ENCODE peak calls at places on chromosomes 3 and 15, in nine cellular contexts. A is iris pigment epithelial cell; S is fibroblast of mammary gland; G is stimulated activated CD4-positive, alpha-beta T cell treated with anti-CD3 and anti-CD28 coated beads, Interleukin-15, amount 100 ng/mL, for 48 hours; Y is EL; P is central memory CD4-positive, alpha-beta T cell; C is stomach; Z is KBM-7; T is posterior cingulate gyrus. U is an unnamed sample.

GRCh38 chr3:105398407-105398806 is 31.7 kb downstream of the ALCAM start:
- DNase-seq in A (no peak), S (no peak), G (no peak), Y (no peak), P (no peak), C (no peak), Z (no peak), T (no peak), U (no peak)

GRCh38 chr15:91921188-91921820 is 67.8 kb downstream of the SLCO3A1 start:
- DNase-seq in A (no peak), S (peak), G (no peak), Y (no peak), P (peak), C (no peak), Z (peak), T (no peak), U (no peak)

GRCh38 chr15:50066202-50066601 is 52.8 kb downstream of the ATP8B4 start:
- DNase-seq in A (no peak), S (peak), G (no peak), Y (no peak), P (no peak), C (no peak), Z (peak), T (no peak), U (no peak)

GRCh38 chr3:149283401-149283800 is 50.0 kb downstream of the TM4SF18 start:
- DNase-seq in A (no peak), S (no peak), G (no peak), Y (no peak), P (no peak), C (no peak), Z (no peak), T (no peak), U (no peak)

GRCh38 chr15:22231603-22232002 is 151.3 kb downstream of the OR4M2 start:
- DNase-seq in A (no peak), S (no peak), G (no peak), Y (no peak), P (no peak), C (no peak), Z (no peak), T (no peak), U (no peak)

GRCh38 chr3:10484709-10485108 is 20.7 kb downstream of the ATP2B2 start:
- DNase-seq in A (no peak), S (no peak), G (no peak), Y (no peak), P (no peak), C (no peak), Z (no peak), T (no peak), U (no peak)

GRCh38 chr15:34122771-34123183 is 20.9 kb downstream of the PGBD4 start:
- DNase-seq in A (peak), S (peak), G (no peak), Y (peak), P (no peak), C (no peak), Z (no peak), T (no peak), U (no peak)

GRCh38 chr15:62779041-62779810 is 263.3 kb upstream of the TPM1 start:
- DNase-seq in A (peak), S (peak), G (no peak), Y (peak), P (no peak), C (no peak), Z (no peak), T (peak), U (peak)

GRCh38 chr3:100756441-100756840 is 47.1 kb downstream of the TFG start:
- DNase-seq in A (no peak), S (no peak), G (no peak), Y (no peak), P (no peak), C (no peak), Z (no peak), T (no peak), U (no peak)

GRCh38 chr3:153285194-153285641 is 123.2 kb downstream of the RAP2B start:
- DNase-seq in A (peak), S (peak), G (no peak), Y (peak), P (no peak), C (no peak), Z (peak), T (no peak), U (no peak)

GRCh38 chr3:43738305-43738704 is 47.6 kb downstream of the ABHD5 start:
- DNase-seq in A (no peak), S (no peak), G (no peak), Y (no peak), P (no peak), C (no peak), Z (no peak), T (no peak), U (no peak)

GRCh38 chr15:68410466-68411200 is 21.3 kb downstream of the ITGA11 start:
- DNase-seq in A (no peak), S (no peak), G (no peak), Y (no peak), P (no peak), C (no peak), Z (no peak), T (no peak), U (no peak)

GRCh38 chr15:79451361-79451999 is 19.3 kb downstream of the MINAR1 start:
- DNase-seq in A (no peak), S (no peak), G (no peak), Y (no peak), P (no peak), C (no peak), Z (no peak), T (no peak), U (no peak)

GRCh38 chr3:106048946-106049481 is 180.2 kb upstream of the CBLB start:
- DNase-seq in A (peak), S (peak), G (no peak), Y (no peak), P (no peak), C (no peak), Z (no peak), T (no peak), U (no peak)

GRCh38 chr15:86425746-86426145 is 346.1 kb downstream of the AGBL1 start:
- DNase-seq in A (no peak), S (no peak), G (no peak), Y (no peak), P (no peak), C (no peak), Z (no peak), T (no peak), U (no peak)

GRCh38 chr3:129591932-129592331 is 14.5 kb downstream of the PLXND1 start:
- DNase-seq in A (no peak), S (no peak), G (no peak), Y (no peak), P (no peak), C (no peak), Z (no peak), T (no peak), U (no peak)

GRCh38 chr15:38035701-38036100 is 101.3 kb downstream of the TMCO5A start:
- DNase-seq in A (no peak), S (peak), G (no peak), Y (peak), P (no peak), C (no peak), Z (no peak), T (no peak), U (no peak)

GRCh38 chr3:129567932-129568331 is 25.0 kb downstream of the H1-8 start:
- DNase-seq in A (no peak), S (no peak), G (no peak), Y (no peak), P (no peak), C (no peak), Z (no peak), T (no peak), U (no peak)

GRCh38 chr3:159620873-159621272 is 367.8 kb upstream of the IL12A start:
- DNase-seq in A (peak), S (peak), G (no peak), Y (peak), P (no peak), C (no peak), Z (no peak), T (no peak), U (no peak)

U was measured in anterior cingulate cortex.